ENCODE peak calls at places on chromosomes 7 and 10, in five cellular contexts. I is astrocyte of the spinal cord, W is Calu3, U is lower leg skin, Q is heart left ventricle. K is an unnamed sample.

GRCh38 chr10:72810976-72811375 is 82.6 kb upstream of the OIT3 start:
- DNase-seq in I (no peak), W (no peak), U (no peak), Q (no peak), K (no peak)

GRCh38 chr10:125772112-125772863 is 3.3 kb downstream of the MMP21 start:
- DNase-seq in I (no peak), W (no peak), U (no peak), Q (no peak), K (no peak)

GRCh38 chr7:22726849-22727792 is at the start of gene IL6:
- DNase-seq in I (peak), W (peak), U (peak), Q (peak), K (no peak)

GRCh38 chr10:3874988-3875841 is 90.2 kb upstream of the KLF6 start:
- DNase-seq in I (no peak), W (no peak), U (no peak), Q (peak), K (no peak)

GRCh38 chr7:43838201-43838659 is 31.1 kb downstream of the MRPS24 start:
- DNase-seq in I (no peak), W (no peak), U (no peak), Q (no peak), K (no peak)

GRCh38 chr10:116753759-116754158 is 11.4 kb upstream of the HSPA12A start:
- DNase-seq in I (no peak), W (no peak), U (no peak), Q (no peak), K (no peak)

GRCh38 chr7:130922206-130923112 is 188.5 kb upstream of the KLF14 start:
- DNase-seq in I (no peak), W (no peak), U (no peak), Q (no peak), K (no peak)

GRCh38 chr7:13790611-13791010 is 198.9 kb downstream of the ETV1 start:
- DNase-seq in I (no peak), W (no peak), U (no peak), Q (no peak), K (no peak)

GRCh38 chr7:86013662-86014061 is 630.0 kb upstream of the GRM3 start:
- DNase-seq in I (no peak), W (no peak), U (no peak), Q (no peak), K (no peak)

GRCh38 chr10:33136271-33136670 is 178.2 kb upstream of the ITGB1 start:
- DNase-seq in I (peak), W (peak), U (no peak), Q (no peak), K (no peak)

GRCh38 chr7:148264933-148265557 is 325.5 kb upstream of the C7orf33 start:
- DNase-seq in I (peak), W (peak), U (no peak), Q (no peak), K (no peak)

GRCh38 chr7:28315565-28316420 is 96.5 kb upstream of the CREB5 start:
- DNase-seq in I (peak), W (no peak), U (peak), Q (no peak), K (no peak)

GRCh38 chr10:69899727-69900595 is 98.3 kb downstream of the COL13A1 start:
- DNase-seq in I (no peak), W (no peak), U (no peak), Q (no peak), K (no peak)

GRCh38 chr7:27157717-27158431 is 1.4 kb upstream of the HOXA7 start:
- DNase-seq in I (peak), W (no peak), U (peak), Q (no peak), K (peak)

GRCh38 chr7:73968511-73968910 is 59.5 kb upstream of the ELN start:
- DNase-seq in I (no peak), W (no peak), U (no peak), Q (no peak), K (no peak)

GRCh38 chr7:128906766-128907559 is 3.5 kb downstream of the KCP start:
- DNase-seq in I (no peak), W (no peak), U (no peak), Q (no peak), K (peak)

GRCh38 chr7:128906001-128906765 is 4.3 kb downstream of the KCP start:
- DNase-seq in I (no peak), W (no peak), U (no peak), Q (no peak), K (peak)

GRCh38 chr7:128902761-128903585 is 7.5 kb downstream of the KCP start:
- DNase-seq in I (no peak), W (no peak), U (no peak), Q (no peak), K (peak)

GRCh38 chr7:128903621-128904361 is 6.7 kb downstream of the KCP start:
- DNase-seq in I (no peak), W (no peak), U (no peak), Q (no peak), K (peak)

GRCh38 chr7:128904381-128905197 is 5.9 kb downstream of the KCP start:
- DNase-seq in I (peak), W (no peak), U (no peak), Q (no peak), K (peak)
- TF ChIP-seq CTCF in I (peak), W (peak), U (no peak), Q (peak), K (peak)

GRCh38 chr7:1019789-1020610 is 24.3 kb upstream of the GPR146 start:
- DNase-seq in I (no peak), W (no peak), U (no peak), Q (no peak), K (no peak)

GRCh38 chr7:1021931-1022330 is 22.4 kb upstream of the GPR146 start:
- DNase-seq in I (no peak), W (no peak), U (no peak), Q (no peak), K (no peak)

GRCh38 chr7:1021366-1021765 is 23.0 kb upstream of the GPR146 start:
- DNase-seq in I (no peak), W (no peak), U (no peak), Q (no peak), K (no peak)

GRCh38 chr7:1022356-1022755 is 22.0 kb upstream of the GPR146 start:
- DNase-seq in I (no peak), W (no peak), U (no peak), Q (no peak), K (no peak)

DNA sequence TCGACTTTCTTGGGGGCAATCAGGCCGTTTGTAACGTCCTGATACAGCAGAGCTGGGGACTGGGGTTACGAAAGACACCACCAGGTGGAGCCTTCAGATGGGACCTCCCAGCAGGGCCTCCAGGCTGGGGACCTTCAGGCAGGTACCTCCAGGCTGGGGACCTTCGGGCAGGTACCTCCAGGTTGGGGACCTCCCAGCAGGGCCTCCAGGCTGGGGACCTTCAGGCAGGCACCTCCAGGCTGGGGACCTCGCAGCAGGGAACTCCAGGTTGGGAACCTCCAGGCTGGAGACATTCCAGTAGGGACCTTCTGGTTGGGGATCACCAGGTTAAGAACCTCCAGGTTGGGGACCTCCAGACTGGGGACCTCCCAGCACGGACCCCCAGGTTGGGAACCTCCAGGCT is 23.5 kb upstream of the GPR146 start:
- DNase-seq in I (no peak), W (no peak), U (no peak), Q (no peak), K (no peak)
- TF ChIP-seq CTCF in I (no peak), W (no peak), U (no peak), Q (peak), K (no peak)

GRCh38 chr7:72187179-72187578 is 225.0 kb downstream of the CALN1 start:
- DNase-seq in I (no peak), W (no peak), U (no peak), Q (no peak), K (no peak)

GRCh38 chr7:72182036-72182435 is 230.1 kb downstream of the CALN1 start:
- DNase-seq in I (no peak), W (no peak), U (no peak), Q (no peak), K (no peak)

GRCh38 chr7:72183835-72184234 is 228.3 kb downstream of the CALN1 start:
- DNase-seq in I (no peak), W (no peak), U (no peak), Q (no peak), K (no peak)
- TF ChIP-seq CTCF in I (no peak), W (no peak), U (no peak), Q (peak), K (peak)

GRCh38 chr10:112307631-112308502 is 24.7 kb downstream of the TECTB start:
- DNase-seq in I (peak), W (peak), U (no peak), Q (no peak), K (no peak)
- TF ChIP-seq CTCF in I (peak), W (peak), U (no peak), Q (peak), K (peak)

DNA sequence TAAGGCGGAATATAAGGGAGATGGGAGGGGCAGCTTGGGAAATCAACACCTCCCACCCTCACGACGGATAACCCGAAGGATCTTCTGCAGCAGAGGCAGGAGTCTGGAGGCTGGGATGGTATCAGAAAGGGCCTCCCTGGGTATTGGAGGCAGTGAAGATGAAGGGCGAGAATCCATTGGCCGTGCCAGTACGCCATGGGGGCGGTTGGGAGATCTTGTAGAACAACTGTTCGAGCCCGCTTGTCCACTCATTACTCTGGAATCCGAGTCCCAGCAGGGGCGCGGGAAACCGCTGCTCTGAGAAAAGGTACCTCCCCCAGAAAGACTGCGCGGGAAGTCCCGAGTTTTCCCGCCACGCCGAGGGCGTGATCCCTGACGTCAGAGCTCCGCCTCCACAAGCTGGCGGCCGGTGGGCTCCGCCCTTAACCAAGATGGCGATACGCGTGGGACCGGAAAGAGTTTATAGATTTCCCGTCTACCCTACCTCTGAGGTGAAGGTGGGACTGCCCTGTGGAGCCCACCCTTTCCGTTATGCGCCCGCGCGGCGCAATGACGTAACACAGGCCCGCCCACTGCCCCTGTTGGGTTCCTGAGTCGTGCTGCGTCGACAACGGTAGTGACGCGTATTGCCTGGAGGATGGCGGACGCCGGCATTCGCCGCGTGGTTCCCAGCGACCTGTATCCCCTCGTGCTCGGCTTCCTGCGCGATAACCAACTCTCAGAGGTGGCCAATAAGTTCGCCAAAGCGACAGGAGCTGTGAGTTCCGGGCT is at the start of gene NOLC1:
- DNase-seq in I (peak), W (peak), U (peak), Q (peak), K (peak)
- TF ChIP-seq CTCF in I (no peak), W (no peak), U (no peak), Q (no peak), K (no peak)